ENCODE peak calls at places on chromosome 13, in seven cellular contexts. O is K562, R is H1, L is HepG2, M is SK-N-SH, B is GM12878, S is GM12892. Y is an unnamed sample.

GRCh38 chr13:49421391-49421790 is 22.5 kb downstream of the CAB39L start:
- DNase-seq in O (peak), R (no peak), L (peak), M (no peak), B (peak), S (peak), Y (no peak)

GRCh38 chr13:114112826-114113322 is 19.5 kb downstream of the RASA3 start:
- DNase-seq in O (no peak), R (no peak), L (no peak), M (no peak), B (no peak), S (no peak), Y (no peak)

GRCh38 chr13:33817843-33818661 is at the start of gene RFC3:
- DNase-seq in O (peak), R (peak), L (peak), M (peak), B (peak), S (peak), Y (peak)

GRCh38 chr13:82002693-82003092 is 1661.8 kb upstream of the SPRY2 start:
- DNase-seq in O (no peak), R (no peak), L (no peak), M (no peak), B (no peak), S (no peak), Y (no peak)

GRCh38 chr13:21347753-21348318 is 111.3 kb downstream of the ZDHHC20 start:
- DNase-seq in O (no peak), R (no peak), L (no peak), M (no peak), B (no peak), S (no peak), Y (no peak)

GRCh38 chr13:79490846-79491245 is 9.9 kb downstream of the NDFIP2 start:
- DNase-seq in O (no peak), R (no peak), L (no peak), M (no peak), B (no peak), S (no peak), Y (no peak)

GRCh38 chr13:85601526-85601925 is 197.7 kb downstream of the SLITRK6 start:
- DNase-seq in O (no peak), R (no peak), L (no peak), M (no peak), B (no peak), S (no peak), Y (no peak)

GRCh38 chr13:48976677-48977625 is 1.2 kb downstream of the FNDC3A start:
- DNase-seq in O (no peak), R (no peak), L (peak), M (no peak), B (no peak), S (no peak), Y (no peak)

GRCh38 chr13:83753912-83754624 is 128.2 kb downstream of the SLITRK1 start:
- DNase-seq in O (no peak), R (no peak), L (no peak), M (no peak), B (no peak), S (no peak), Y (no peak)

GRCh38 chr13:114102521-114103288 is 29.7 kb downstream of the RASA3 start:
- DNase-seq in O (no peak), R (no peak), L (no peak), M (peak), B (no peak), S (no peak), Y (no peak)

GRCh38 chr13:46905249-46905648 is 8.4 kb upstream of the HTR2A start:
- DNase-seq in O (no peak), R (peak), L (no peak), M (no peak), B (no peak), S (no peak), Y (no peak)

GRCh38 chr13:112718318-112718717 is 28.5 kb downstream of the ATP11A start:
- DNase-seq in O (no peak), R (no peak), L (no peak), M (no peak), B (no peak), S (no peak), Y (no peak)

GRCh38 chr13:94495806-94496205 is 16.3 kb upstream of the DCT start:
- DNase-seq in O (no peak), R (no peak), L (no peak), M (no peak), B (no peak), S (no peak), Y (no peak)

GRCh38 chr13:101018720-101019119 is 344.1 kb upstream of the TMTC4 start:
- DNase-seq in O (no peak), R (no peak), L (no peak), M (no peak), B (no peak), S (no peak), Y (no peak)

GRCh38 chr13:32669030-32669646 is 82.9 kb downstream of the PDS5B start:
- DNase-seq in O (peak), R (no peak), L (peak), M (peak), B (no peak), S (no peak), Y (no peak)

GRCh38 chr13:99959538-99960230 is 11.9 kb downstream of the ZIC5 start:
- DNase-seq in O (no peak), R (no peak), L (no peak), M (no peak), B (no peak), S (no peak), Y (no peak)

GRCh38 chr13:94028234-94029145 is 451.0 kb downstream of the DCT start:
- DNase-seq in O (no peak), R (no peak), L (peak), M (no peak), B (no peak), S (no peak), Y (no peak)

GRCh38 chr13:96575423-96576320 is 418.6 kb downstream of the OXGR1 start:
- DNase-seq in O (no peak), R (no peak), L (no peak), M (no peak), B (no peak), S (no peak), Y (no peak)

GRCh38 chr13:28955264-28955966 is 135.3 kb downstream of the MTUS2 start:
- DNase-seq in O (no peak), R (no peak), L (no peak), M (no peak), B (no peak), S (no peak), Y (no peak)

GRCh38 chr13:30186644-30187431 is 120.5 kb downstream of the KATNAL1 start:
- DNase-seq in O (no peak), R (no peak), L (no peak), M (no peak), B (no peak), S (no peak), Y (no peak)
- TF ChIP-seq TAF1 in O (no peak), R (no peak), L (no peak), M (no peak), B (no peak), S (no peak), Y (no peak)

GRCh38 chr13:73551736-73552135 is 492.9 kb downstream of the KLF5 start:
- DNase-seq in O (no peak), R (no peak), L (no peak), M (no peak), B (no peak), S (no peak), Y (no peak)

GRCh38 chr13:73556902-73557301 is 498.1 kb downstream of the KLF5 start:
- DNase-seq in O (no peak), R (no peak), L (no peak), M (no peak), B (no peak), S (no peak), Y (no peak)
- TF ChIP-seq TAF1 in O (no peak), R (no peak), L (no peak), M (no peak), B (no peak), S (no peak), Y (no peak)

GRCh38 chr13:77386046-77386445 is 59.2 kb upstream of the MYCBP2 start:
- DNase-seq in O (no peak), R (no peak), L (no peak), M (no peak), B (no peak), S (no peak), Y (no peak)
- TF ChIP-seq TAF1 in O (no peak), R (no peak), L (no peak), M (no peak), B (no peak), S (no peak), Y (no peak)

GRCh38 chr13:111508164-111508870 is 187.9 kb downstream of the TEX29 start:
- DNase-seq in O (no peak), R (no peak), L (no peak), M (no peak), B (no peak), S (no peak), Y (no peak)
- TF ChIP-seq TAF1 in O (no peak), R (no peak), L (no peak), M (no peak), B (no peak), S (no peak), Y (no peak)

GRCh38 chr13:73096173-73097117 is 37.6 kb downstream of the KLF5 start:
- DNase-seq in O (peak), R (no peak), L (peak), M (no peak), B (no peak), S (no peak), Y (no peak)
- TF ChIP-seq TAF1 in O (no peak), R (no peak), L (no peak), M (no peak), B (no peak), S (no peak), Y (no peak)

GRCh38 chr13:62371737-62372136 is 956.1 kb upstream of the PCDH20 start:
- DNase-seq in O (no peak), R (no peak), L (no peak), M (no peak), B (no peak), S (no peak), Y (no peak)

GRCh38 chr13:62377838-62378237 is 962.2 kb upstream of the PCDH20 start:
- DNase-seq in O (no peak), R (no peak), L (no peak), M (no peak), B (no peak), S (no peak), Y (no peak)

DNA sequence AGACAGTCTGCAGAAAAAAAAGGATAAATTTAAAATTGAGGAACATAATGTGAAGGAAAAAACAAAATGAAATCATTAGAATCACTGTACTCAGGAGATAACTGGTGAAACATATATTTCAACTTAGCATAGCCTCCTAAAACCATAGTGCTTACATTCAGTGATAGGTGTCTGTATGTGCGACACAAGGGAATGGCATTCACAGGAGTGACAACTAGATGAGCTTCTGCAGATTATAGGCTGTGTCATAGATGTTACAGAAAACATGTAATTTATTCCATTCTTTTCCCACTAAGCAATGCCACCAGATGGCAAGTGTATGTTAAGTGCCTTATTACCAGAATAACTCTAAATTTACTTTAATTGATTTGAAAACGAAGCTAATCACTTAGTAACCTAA is 960.0 kb upstream of the PCDH20 start:
- DNase-seq in O (no peak), R (no peak), L (no peak), M (no peak), B (no peak), S (no peak), Y (no peak)
- TF ChIP-seq TAF1 in O (no peak), R (no peak), L (no peak), M (no peak), B (no peak), S (no peak), Y (no peak)

GRCh38 chr13:24624363-24624762 is 55.8 kb upstream of the ATP12A start:
- DNase-seq in O (no peak), R (no peak), L (no peak), M (no peak), B (no peak), S (no peak), Y (no peak)
- TF ChIP-seq TAF1 in O (no peak), R (no peak), L (no peak), M (no peak), B (no peak), S (no peak), Y (no peak)

GRCh38 chr13:27472441-27472840 is 22.1 kb upstream of the MTIF3 start:
- DNase-seq in O (no peak), R (no peak), L (no peak), M (no peak), B (no peak), S (no peak), Y (no peak)

GRCh38 chr13:27481766-27482165 is 31.4 kb upstream of the MTIF3 start:
- DNase-seq in O (peak), R (peak), L (peak), M (peak), B (no peak), S (no peak), Y (no peak)

GRCh38 chr13:27472941-27473340 is 22.6 kb upstream of the MTIF3 start:
- DNase-seq in O (no peak), R (no peak), L (no peak), M (no peak), B (no peak), S (no peak), Y (no peak)

GRCh38 chr13:27474751-27475268 is 24.4 kb upstream of the MTIF3 start:
- DNase-seq in O (no peak), R (no peak), L (no peak), M (no peak), B (no peak), S (no peak), Y (no peak)

GRCh38 chr13:27476943-27477681 is 26.7 kb upstream of the MTIF3 start:
- DNase-seq in O (no peak), R (no peak), L (peak), M (no peak), B (no peak), S (peak), Y (peak)
- TF ChIP-seq TAF1 in O (no peak), R (no peak), L (no peak), M (no peak), B (no peak), S (peak), Y (no peak)

GRCh38 chr13:40453666-40454030 is 212.8 kb downstream of the FOXO1 start:
- DNase-seq in O (no peak), R (no peak), L (no peak), M (no peak), B (no peak), S (no peak), Y (no peak)

GRCh38 chr13:40456397-40456958 is 210.0 kb downstream of the FOXO1 start:
- DNase-seq in O (no peak), R (no peak), L (no peak), M (no peak), B (no peak), S (no peak), Y (no peak)

GRCh38 chr13:40456979-40457553 is 209.4 kb downstream of the FOXO1 start:
- DNase-seq in O (no peak), R (no peak), L (no peak), M (no peak), B (no peak), S (no peak), Y (no peak)

GRCh38 chr13:40452038-40452666 is 214.3 kb downstream of the FOXO1 start:
- DNase-seq in O (no peak), R (no peak), L (no peak), M (no peak), B (no peak), S (no peak), Y (no peak)

GRCh38 chr13:40452741-40453665 is 213.4 kb downstream of the FOXO1 start:
- DNase-seq in O (no peak), R (no peak), L (peak), M (no peak), B (no peak), S (no peak), Y (no peak)
- TF ChIP-seq TAF1 in O (no peak), R (no peak), L (no peak), M (no peak), B (no peak), S (no peak), Y (no peak)

DNA sequence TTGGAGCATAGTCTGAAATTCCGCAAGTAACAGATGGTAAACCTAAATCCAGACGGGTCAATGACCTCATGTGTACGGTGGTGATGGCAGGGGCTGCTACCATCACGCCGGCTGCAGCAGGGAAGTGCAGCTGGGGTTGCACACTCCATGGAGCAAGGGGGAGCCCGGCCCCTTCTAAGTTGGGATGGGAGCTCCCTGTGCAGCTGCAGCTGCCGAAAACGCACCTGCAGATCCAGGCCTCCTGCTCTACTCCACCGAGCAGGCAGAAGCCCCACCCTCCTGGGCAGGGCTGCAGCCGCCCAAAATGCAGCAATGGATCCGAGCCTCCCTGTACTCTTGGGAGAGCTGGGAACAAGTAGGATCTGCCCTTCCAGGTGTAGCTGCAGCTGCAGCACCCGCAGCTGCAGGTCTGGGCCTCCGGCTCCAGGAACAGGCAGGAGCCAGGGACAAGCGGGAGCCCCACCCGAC is 25.5 kb downstream of the KBTBD6 start:
- DNase-seq in O (no peak), R (no peak), L (peak), M (no peak), B (no peak), S (no peak), Y (no peak)
- TF ChIP-seq TAF1 in O (no peak), R (no peak), L (no peak), M (no peak), B (no peak), S (no peak), Y (no peak)

Y was measured in GM12891.